ENCODE peak calls at places on chromosomes 1 and 21, in six cellular contexts. U, A, C, G, B and F are unnamed samples. For H3K36me3, the result is how much of the 10 kb centered on the place peaks cover.

GRCh38 chr1:200035397-200035955 is 8.0 kb downstream of the NR5A2 start:
- DNase-seq in B (peak), C (no peak), G (no peak), A (peak), U (no peak), F (no peak)

GRCh38 chr21:15766952-15767603 is 37.3 kb downstream of the USP25 start:
- DNase-seq in A (no peak), C (no peak), B (no peak), U (no peak), G (no peak), F (no peak)

GRCh38 chr1:54220004-54220811 is 20.2 kb downstream of the MRPL37 start:
- DNase-seq in B (peak), G (no peak), A (no peak), U (peak), C (no peak), F (no peak)

GRCh38 chr1:151312439-151313225 is 14.6 kb downstream of the PI4KB start:
- DNase-seq in A (no peak), C (no peak), B (no peak), U (peak), G (no peak), F (peak)

GRCh38 chr1:154878371-154879355 is 8.6 kb upstream of the KCNN3 start:
- DNase-seq in C (no peak), B (peak), G (no peak), A (peak), U (peak), F (peak)

GRCh38 chr1:47906009-47906432 is 91.2 kb downstream of the TRABD2B start:
- DNase-seq in B (no peak), G (no peak), U (no peak), A (peak), C (no peak), F (peak)

GRCh38 chr1:235056937-235057336 is 71.7 kb downstream of the TOMM20 start:
- DNase-seq in C (no peak), B (no peak), A (no peak), G (no peak), U (no peak), F (peak)

GRCh38 chr1:221509575-221510360 is 232.1 kb downstream of the DUSP10 start:
- DNase-seq in G (no peak), B (no peak), C (no peak), A (no peak), U (no peak), F (no peak)

GRCh38 chr1:110098222-110099026 is 13.8 kb upstream of the UBL4B start:
- DNase-seq in A (no peak), U (no peak), G (no peak), B (no peak), C (no peak), F (no peak)

GRCh38 chr1:75198761-75199160 is 64.6 kb downstream of the LHX8 start:
- DNase-seq in A (no peak), B (no peak), G (no peak), U (no peak), C (no peak), F (peak)

GRCh38 chr21:45104560-45104959 is 30.2 kb downstream of the ADARB1 start:
- DNase-seq in B (no peak), U (no peak), C (no peak), A (peak), G (peak), F (peak)

GRCh38 chr1:211843018-211843417 is 12.5 kb upstream of the LPGAT1 start:
- DNase-seq in B (no peak), A (no peak), G (no peak), U (no peak), C (no peak), F (no peak)

GRCh38 chr21:20445971-20446370 is 552.2 kb upstream of the NCAM2 start:
- DNase-seq in G (no peak), B (no peak), A (no peak), C (no peak), U (no peak), F (no peak)

GRCh38 chr1:198641506-198641905 is 2.7 kb downstream of the PTPRC start:
- DNase-seq in B (no peak), C (no peak), G (no peak), A (no peak), U (peak), F (peak)

GRCh38 chr21:17796037-17796403 is 23.1 kb downstream of the C21orf91 start:
- DNase-seq in A (no peak), U (no peak), C (no peak), B (no peak), G (no peak), F (no peak)

GRCh38 chr1:3296326-3296725 is 158.1 kb upstream of the ARHGEF16 start:
- DNase-seq in B (no peak), U (no peak), A (no peak), C (no peak), G (no peak), F (no peak)

GRCh38 chr1:115134850-115135484 is 45.7 kb upstream of the TSPAN2 start:
- DNase-seq in G (no peak), U (peak), C (peak), A (no peak), B (no peak), F (peak)

GRCh38 chr1:152047607-152047953 is 10.8 kb upstream of the S100A11 start:
- DNase-seq in U (peak), A (peak), G (no peak), B (no peak), C (no peak), F (peak)

GRCh38 chr1:39348278-39348677 is 143.2 kb upstream of the BMP8A start:
- DNase-seq in A (no peak), G (no peak), B (no peak), C (no peak), U (no peak), F (no peak)

DNA sequence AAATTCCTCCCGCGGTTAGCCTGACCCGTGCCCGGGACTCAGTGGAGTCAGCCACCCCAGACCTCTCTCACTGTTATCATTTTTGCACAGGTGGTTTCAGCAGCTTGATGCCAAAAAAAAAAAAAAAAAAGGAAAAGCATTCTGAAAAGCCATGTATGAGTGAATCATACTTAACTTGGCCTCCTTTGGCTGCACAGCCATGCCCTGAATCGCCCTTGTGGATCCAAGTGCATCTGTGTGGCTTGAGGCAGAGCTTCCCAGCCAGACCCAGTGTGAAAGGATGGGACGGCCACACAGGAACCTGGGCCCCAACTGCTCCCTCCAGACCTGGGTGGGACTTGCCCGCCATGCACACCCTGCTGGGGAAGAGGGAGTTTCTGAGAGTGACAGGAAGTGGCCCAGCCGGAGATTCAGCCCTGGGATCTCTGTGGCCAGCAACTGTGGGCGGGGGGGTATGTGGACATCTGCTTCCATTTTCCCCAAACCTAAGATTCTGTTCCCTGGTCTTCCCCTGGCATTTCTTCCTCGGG is 8.6 kb downstream of the YBEY start:
- DNase-seq in A (no peak), G (no peak), C (no peak), B (peak), U (peak), F (peak)
- H3K4me3 ChIP-seq in A (no peak), G (no peak), C (no peak), B (no peak), U (no peak), F (no peak)

DNA sequence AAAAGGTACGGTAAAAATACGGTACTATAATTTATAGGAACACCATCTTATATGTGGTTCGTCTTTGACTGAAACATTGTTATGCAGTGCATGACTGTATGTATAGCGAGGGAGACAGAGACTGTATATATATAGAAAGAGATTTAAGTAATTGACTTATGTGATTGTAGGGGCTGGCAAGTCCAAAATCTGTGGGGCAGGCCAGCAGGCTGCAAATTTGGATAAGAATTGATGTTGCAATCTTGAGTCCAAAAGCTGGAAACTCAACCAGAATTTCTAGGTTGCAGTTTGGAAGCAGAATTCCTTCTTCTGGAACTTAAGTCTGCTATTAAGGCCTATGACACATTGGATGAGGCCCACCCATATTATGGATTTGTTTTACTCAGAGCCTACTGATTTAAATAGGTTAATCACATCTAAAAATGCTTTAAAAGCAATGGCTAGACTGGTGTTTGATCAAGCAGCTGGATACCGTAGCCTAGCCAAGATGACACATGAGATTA is 42.0 kb downstream of the LAMC1 start:
- DNase-seq in C (no peak), U (no peak), B (no peak), G (no peak), A (no peak), F (no peak)
- H3K36me3 ChIP-seq in C (under half), U (under half), B (under half), G (under half), A (under half), F (under half)

GRCh38 chr1:34113362-34113761 is 51.7 kb downstream of the CSMD2 start:
- DNase-seq in A (no peak), B (peak), U (no peak), G (no peak), C (no peak), F (no peak)
- TF ChIP-seq CTCF in A (no peak), B (peak), U (no peak), G (no peak), C (no peak), F (no peak)

GRCh38 chr1:12180315-12180714 is 13.5 kb downstream of the TNFRSF1B start:
- DNase-seq in A (no peak), C (no peak), B (no peak), G (no peak), U (no peak), F (no peak)

GRCh38 chr1:12179111-12179519 is 12.3 kb downstream of the TNFRSF1B start:
- DNase-seq in G (peak), A (no peak), C (no peak), U (peak), B (no peak), F (no peak)

GRCh38 chr1:12178511-12178910 is 11.7 kb downstream of the TNFRSF1B start:
- DNase-seq in B (no peak), A (no peak), C (no peak), U (no peak), G (no peak), F (no peak)

GRCh38 chr1:12180903-12181302 is 14.1 kb downstream of the TNFRSF1B start:
- DNase-seq in B (no peak), A (no peak), U (no peak), C (no peak), G (no peak), F (no peak)

DNA sequence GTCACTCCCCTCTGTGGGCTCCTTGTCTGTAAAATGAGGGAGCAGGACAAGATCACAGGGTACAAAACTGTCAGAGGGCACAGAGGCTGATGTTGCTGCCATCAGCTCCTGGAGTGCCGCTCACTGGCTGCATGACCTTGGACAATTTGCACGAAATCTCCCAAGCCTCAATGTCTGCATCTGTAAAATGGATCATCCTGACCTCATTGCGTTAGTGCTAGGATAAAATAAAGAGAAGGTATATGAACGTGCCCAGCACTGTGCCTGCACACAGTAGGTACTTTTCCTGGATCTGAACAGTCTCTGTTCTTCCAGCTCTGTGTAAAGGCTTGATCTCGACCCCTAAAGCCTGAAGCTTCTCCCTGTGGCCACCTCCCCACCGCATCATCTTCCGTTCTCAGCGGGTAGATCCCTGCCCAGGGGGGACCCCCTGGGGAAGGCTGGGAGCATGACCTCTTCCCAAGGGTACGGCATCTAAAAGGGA is 12.9 kb downstream of the TNFRSF1B start:
- DNase-seq in C (no peak), A (no peak), B (no peak), G (no peak), U (no peak), F (no peak)
- H3K4me3 ChIP-seq in C (no peak), A (no peak), B (no peak), G (no peak), U (no peak), F (no peak)

DNA sequence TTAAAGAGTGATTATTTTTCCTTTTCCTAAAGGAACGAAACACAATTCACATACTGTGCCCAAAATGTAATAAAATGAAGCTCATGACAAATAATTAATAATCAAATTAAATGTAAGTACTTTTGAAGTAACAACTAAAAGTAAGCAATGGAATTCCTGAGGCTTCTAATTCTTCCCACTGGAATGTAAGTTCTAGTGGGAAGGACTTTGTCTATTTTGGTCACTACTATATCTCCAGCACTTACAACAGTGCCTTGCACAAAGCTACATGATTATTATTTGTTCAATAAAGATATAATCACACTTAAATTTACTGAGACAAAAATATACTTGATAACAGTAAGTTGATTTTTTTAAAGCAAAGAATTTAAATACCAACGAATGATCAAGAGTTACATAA is 128.8 kb downstream of the COQ8A start:
- DNase-seq in G (no peak), C (no peak), U (peak), A (no peak), B (no peak), F (no peak)
- H3K36me3 ChIP-seq in G (under half), C (under half), U (under half), A (under half), B (under half), F (under half)

DNA sequence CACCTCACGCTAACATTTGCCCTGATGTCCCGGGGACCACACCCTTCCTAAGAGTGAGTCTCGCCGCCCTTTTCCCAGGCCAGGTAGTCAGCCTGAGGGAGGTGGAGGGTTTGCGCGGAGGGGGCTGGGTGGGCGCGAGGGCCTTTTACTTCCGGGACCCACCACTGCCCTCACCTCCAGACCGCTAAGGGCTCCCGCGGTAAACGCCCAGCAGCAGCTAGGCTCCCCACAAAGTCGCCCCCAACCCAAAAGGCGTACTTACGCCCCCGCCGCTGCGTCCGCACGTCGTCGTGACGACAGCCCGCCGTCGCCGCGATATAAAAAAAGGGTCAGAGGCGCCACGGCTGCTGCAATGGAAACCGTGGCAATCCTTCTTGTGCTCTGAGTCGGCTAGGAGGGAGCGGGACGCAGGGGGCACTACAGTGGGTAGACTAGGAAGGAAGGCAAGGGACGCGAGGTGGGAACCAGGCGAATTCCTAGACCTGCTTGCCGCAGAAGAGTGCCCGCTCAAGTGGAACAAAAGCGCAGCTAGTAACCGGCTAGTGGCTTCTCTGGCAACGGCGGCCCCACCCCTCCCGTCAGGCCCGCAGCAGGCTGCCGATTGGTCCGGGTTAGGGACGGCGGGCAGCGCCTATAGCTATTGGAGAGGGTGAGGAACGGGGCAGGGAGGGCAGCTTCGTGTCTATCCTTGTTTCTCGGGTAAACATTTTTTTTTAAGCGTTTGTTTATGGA is at the start of gene ODF2L:
- DNase-seq in C (peak), G (peak), U (peak), B (peak), A (peak), F (peak)
- TF ChIP-seq CTCF in C (peak), G (no peak), U (no peak), B (no peak), A (no peak), F (no peak)

DNA sequence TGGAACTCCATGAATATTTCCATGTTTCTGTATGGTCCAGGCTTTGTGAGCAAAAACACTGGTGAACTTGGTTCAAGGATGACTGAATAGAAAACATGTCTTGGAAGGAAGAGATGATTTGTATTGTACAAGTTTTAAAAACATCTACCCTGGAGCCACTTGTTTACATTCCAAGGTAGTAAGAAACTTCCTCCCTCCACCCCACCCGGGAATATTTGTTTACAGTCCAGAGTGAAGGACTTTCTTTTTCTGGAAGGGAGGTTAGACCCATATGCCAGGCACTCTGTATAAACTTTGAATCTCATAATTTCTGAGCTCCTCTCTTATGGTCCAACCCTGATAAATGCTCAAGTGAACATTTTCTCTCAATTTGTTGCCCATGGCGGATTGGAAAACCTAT is 323.3 kb upstream of the LYPLAL1 start:
- DNase-seq in G (no peak), C (no peak), A (no peak), U (peak), B (no peak), F (no peak)
- H3K4me3 ChIP-seq in G (no peak), C (no peak), A (no peak), U (no peak), B (no peak), F (no peak)

GRCh38 chr1:209849388-209849787 is 21.6 kb downstream of the UTP25 start:
- DNase-seq in U (no peak), A (no peak), C (no peak), G (no peak), B (no peak), F (no peak)

GRCh38 chr1:209850342-209850979 is 22.7 kb downstream of the UTP25 start:
- DNase-seq in B (peak), A (peak), U (peak), G (no peak), C (no peak), F (peak)

GRCh38 chr1:209855623-209856022 is 27.9 kb downstream of the UTP25 start:
- DNase-seq in U (no peak), C (no peak), G (no peak), B (no peak), A (no peak), F (no peak)

GRCh38 chr1:209854196-209854595 is 26.4 kb downstream of the UTP25 start:
- DNase-seq in B (no peak), A (no peak), G (no peak), C (no peak), U (no peak), F (no peak)

GRCh38 chr1:209853677-209854076 is 25.9 kb downstream of the UTP25 start:
- DNase-seq in A (no peak), C (no peak), U (no peak), B (no peak), G (no peak), F (no peak)
- H3K36me3 ChIP-seq in A (under half), C (under half), U (under half), B (under half), G (under half), F (under half)